ENCODE peak calls at places on chromosomes 1 and 21, in five cellular contexts. B is activated naive CD4-positive, alpha-beta T cell; G is stimulated activated CD4-positive, alpha-beta T cell treated with anti-CD3 and anti-CD28 coated beads, TNF-alpha, amount 100 ng/mL, for 24 hours; D is Ammon's horn; R is NCI-H187 treated with DMSO at 0.1 percent for 48 hours. L is an unnamed sample.

GRCh38 chr1:24695202-24695974 is 49.9 kb upstream of the CLIC4 start:
- DNase-seq in G (no peak), R (no peak), B (no peak), D (no peak), L (no peak)

GRCh38 chr1:200381256-200381980 is 28.4 kb downstream of the ZNF281 start:
- DNase-seq in G (no peak), R (no peak), D (no peak), B (no peak), L (no peak)

GRCh38 chr1:28518000-28518744 is 12.3 kb downstream of the RCC1 start:
- DNase-seq in R (peak), G (peak), D (peak), B (peak), L (peak)

GRCh38 chr1:37391181-37391949 is 83.0 kb upstream of the ZC3H12A start:
- DNase-seq in R (peak), D (peak), G (no peak), B (no peak), L (no peak)

GRCh38 chr1:25577151-25577920 is 33.9 kb downstream of the LDLRAP1 start:
- DNase-seq in G (no peak), B (no peak), D (no peak), R (no peak), L (no peak)

GRCh38 chr1:175269151-175269550 is 76.6 kb upstream of the KIAA0040 start:
- DNase-seq in D (no peak), R (no peak), B (no peak), G (no peak), L (no peak)

GRCh38 chr1:160161965-160162705 is 10.7 kb downstream of the ATP1A4 start:
- DNase-seq in G (no peak), D (peak), R (no peak), B (no peak), L (no peak)

GRCh38 chr1:218804014-218804785 is 369.5 kb upstream of the LYPLAL1 start:
- DNase-seq in D (no peak), G (no peak), R (no peak), B (no peak), L (no peak)

GRCh38 chr1:46533179-46533864 is 18.1 kb downstream of the KNCN start:
- DNase-seq in D (peak), G (peak), B (no peak), R (no peak), L (peak)

GRCh38 chr1:201737350-201738060 is 91.5 kb upstream of the IPO9 start:
- DNase-seq in G (no peak), R (no peak), B (no peak), D (peak), L (no peak)

GRCh38 chr1:64911326-64911725 is 55.0 kb downstream of the JAK1 start:
- DNase-seq in R (no peak), G (no peak), B (no peak), D (no peak), L (no peak)

GRCh38 chr1:66354311-66354922 is 179.5 kb upstream of the SGIP1 start:
- DNase-seq in G (no peak), B (no peak), R (no peak), D (no peak), L (no peak)

GRCh38 chr1:231189683-231190270 is 27.9 kb downstream of the TRIM67 start:
- DNase-seq in R (no peak), G (no peak), B (no peak), D (no peak), L (no peak)

GRCh38 chr1:81808760-81809159 is 8.0 kb downstream of the ADGRL2 start:
- DNase-seq in R (no peak), G (no peak), D (no peak), B (no peak), L (no peak)

GRCh38 chr1:229579101-229579651 is 20.7 kb upstream of the ABCB10 start:
- DNase-seq in R (peak), B (no peak), D (peak), G (no peak), L (no peak)

GRCh38 chr1:205313681-205314308 is 7.8 kb downstream of the NUAK2 start:
- DNase-seq in G (no peak), R (no peak), B (no peak), D (peak), L (no peak)

GRCh38 chr21:42218836-42219605 is at the start of gene ABCG1:
- DNase-seq in G (peak), D (peak), B (no peak), R (no peak), L (no peak)

GRCh38 chr21:32539378-32539777 is 45.9 kb downstream of the TCP10L start:
- DNase-seq in D (no peak), G (no peak), R (no peak), B (no peak), L (no peak)

GRCh38 chr1:14866841-14867626 is 268.5 kb downstream of the KAZN start:
- DNase-seq in R (no peak), G (no peak), B (no peak), D (no peak), L (no peak)

GRCh38 chr1:32242341-32242851 is 4.6 kb upstream of the FAM167B start:
- DNase-seq in B (no peak), G (no peak), R (no peak), D (peak), L (no peak)

GRCh38 chr1:206704239-206704638 is 19.5 kb downstream of the MAPKAPK2 start:
- DNase-seq in G (no peak), D (no peak), B (no peak), R (no peak), L (no peak)

GRCh38 chr1:151347523-151348246 is 633 bp upstream of the RFX5 start:
- DNase-seq in D (no peak), G (no peak), B (no peak), R (no peak), L (no peak)

GRCh38 chr1:55143686-55144085 is 71.5 kb downstream of the USP24 start:
- DNase-seq in B (no peak), R (no peak), D (no peak), G (no peak), L (no peak)

GRCh38 chr1:217747156-217747769 is 116.1 kb downstream of the SPATA17 start:
- DNase-seq in G (no peak), B (no peak), R (no peak), D (peak), L (no peak)

GRCh38 chr1:59061876-59062275 is 235.0 kb upstream of the FGGY start:
- DNase-seq in B (no peak), G (no peak), R (no peak), D (peak), L (peak)

GRCh38 chr1:109083495-109083894 is 7.1 kb upstream of the TMEM167B start:
- DNase-seq in B (no peak), R (no peak), G (no peak), D (no peak), L (no peak)

GRCh38 chr1:31196685-31197084 is 43.0 kb downstream of the NKAIN1 start:
- DNase-seq in B (no peak), D (no peak), G (no peak), R (no peak), L (no peak)

GRCh38 chr1:30294508-30294907 is 428.9 kb downstream of the MATN1 start:
- DNase-seq in G (no peak), D (no peak), B (no peak), R (no peak), L (no peak)

GRCh38 chr1:14598498-14599172 is at the start of gene KAZN:
- DNase-seq in D (peak), B (no peak), R (no peak), G (no peak), L (peak)

GRCh38 chr1:25643962-25644361 is 27.4 kb downstream of the MAN1C1 start:
- DNase-seq in R (no peak), G (no peak), D (no peak), B (no peak), L (no peak)

GRCh38 chr21:31132574-31133242 is 94.4 kb upstream of the KRTAP19-8 start:
- DNase-seq in G (peak), D (peak), B (no peak), R (no peak), L (no peak)

GRCh38 chr1:78760858-78761257 is 111.2 kb downstream of the IFI44 start:
- DNase-seq in B (no peak), R (no peak), D (no peak), G (no peak), L (no peak)

GRCh38 chr1:61605607-61606321 is 119.2 kb downstream of the TM2D1 start:
- DNase-seq in G (no peak), D (no peak), B (no peak), R (no peak), L (no peak)

GRCh38 chr1:177800386-177801058 is 169.3 kb downstream of the SEC16B start:
- DNase-seq in D (no peak), R (peak), B (no peak), G (no peak), L (no peak)

GRCh38 chr1:25786887-25787286 is 13.1 kb upstream of the SELENON start:
- DNase-seq in D (no peak), G (no peak), R (no peak), B (no peak), L (no peak)

GRCh38 chr1:75996196-75996595 is 64.0 kb upstream of the ASB17 start:
- DNase-seq in G (no peak), R (no peak), D (no peak), B (no peak), L (no peak)

GRCh38 chr1:102500795-102501194 is 504.1 kb upstream of the OLFM3 start:
- DNase-seq in R (no peak), D (no peak), G (no peak), B (no peak), L (no peak)

GRCh38 chr1:29521846-29522580 is 285.7 kb downstream of the PTPRU start:
- DNase-seq in D (no peak), B (no peak), R (no peak), G (no peak), L (no peak)